ENCODE peak calls at places on chromosome 13, in eight cellular contexts. R, O, S, D, J, P, F and Z are unnamed samples.

GRCh38 chr13:100443998-100444328 is 144.6 kb downstream of the GGACT start:
- DNase-seq in R (no peak), O (peak), S (no peak), D (no peak), J (no peak), P (no peak), F (no peak), Z (no peak)

GRCh38 chr13:42073683-42074082 is 25.2 kb downstream of the DGKH start:
- DNase-seq in R (no peak), O (no peak), S (no peak), D (no peak), J (no peak), P (no peak), F (no peak), Z (no peak)

GRCh38 chr13:39612023-39612637 is 9.1 kb upstream of the LHFPL6 start:
- DNase-seq in R (no peak), O (peak), S (peak), D (peak), J (peak), P (peak), F (peak), Z (peak)

GRCh38 chr13:35554972-35555623 is 78.6 kb upstream of the MAB21L1 start:
- DNase-seq in R (no peak), O (no peak), S (no peak), D (no peak), J (no peak), P (no peak), F (no peak), Z (no peak)

GRCh38 chr13:51444922-51445321 is 7.9 kb downstream of the INTS6 start:
- DNase-seq in R (no peak), O (no peak), S (no peak), D (no peak), J (no peak), P (no peak), F (no peak), Z (no peak)

GRCh38 chr13:39306639-39307589 is 268.7 kb downstream of the NHLRC3 start:
- DNase-seq in R (no peak), O (no peak), S (no peak), D (no peak), J (no peak), P (no peak), F (no peak), Z (no peak)

GRCh38 chr13:29817604-29818378 is 32.6 kb downstream of the UBL3 start:
- DNase-seq in R (no peak), O (no peak), S (no peak), D (no peak), J (no peak), P (no peak), F (no peak), Z (no peak)

GRCh38 chr13:90615236-90615635 is 732.3 kb upstream of the MIR17HG start:
- DNase-seq in R (no peak), O (no peak), S (no peak), D (no peak), J (no peak), P (no peak), F (no peak), Z (no peak)

GRCh38 chr13:35025314-35025713 is 83.2 kb downstream of the NBEA start:
- DNase-seq in R (no peak), O (no peak), S (no peak), D (no peak), J (no peak), P (no peak), F (no peak), Z (no peak)

GRCh38 chr13:20713014-20713376 is 9.5 kb downstream of the IL17D start:
- DNase-seq in R (no peak), O (no peak), S (no peak), D (no peak), J (no peak), P (no peak), F (no peak), Z (no peak)

GRCh38 chr13:20714563-20715339 is 11.3 kb downstream of the IL17D start:
- DNase-seq in R (peak), O (no peak), S (no peak), D (no peak), J (no peak), P (peak), F (peak), Z (peak)

GRCh38 chr13:20715340-20715732 is 11.8 kb downstream of the IL17D start:
- DNase-seq in R (no peak), O (no peak), S (no peak), D (no peak), J (no peak), P (no peak), F (no peak), Z (no peak)

GRCh38 chr13:20714161-20714560 is 10.7 kb downstream of the IL17D start:
- DNase-seq in R (no peak), O (no peak), S (no peak), D (no peak), J (no peak), P (no peak), F (no peak), Z (no peak)

DNA sequence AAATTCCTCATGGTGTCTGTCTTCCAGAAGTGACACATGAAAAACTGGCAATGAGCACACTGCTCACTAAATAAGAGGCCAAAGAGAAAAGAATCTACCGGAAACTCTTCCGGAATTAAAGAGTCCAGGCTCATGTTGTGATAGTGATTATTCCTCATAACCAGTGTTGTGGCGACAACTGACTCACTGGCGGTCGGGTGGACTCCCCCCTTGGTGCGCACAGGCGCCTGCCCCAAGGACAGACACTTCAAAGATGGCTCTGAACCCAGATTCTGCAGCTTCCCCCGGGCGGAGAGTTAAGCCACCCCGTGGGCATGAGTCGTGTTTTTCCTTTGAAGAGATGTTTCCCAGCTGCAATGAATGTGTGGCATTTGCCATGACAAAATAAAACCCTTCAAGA is 10.3 kb downstream of the IL17D start:
- DNase-seq in R (no peak), O (no peak), S (no peak), D (no peak), J (no peak), P (no peak), F (peak), Z (no peak)
- H3K4me3 ChIP-seq in R (no peak), O (no peak), S (no peak), D (no peak), J (no peak), P (no peak), F (peak), Z (no peak)

GRCh38 chr13:99435116-99435515 is 66.2 kb upstream of the TM9SF2 start:
- DNase-seq in R (no peak), O (no peak), S (no peak), D (no peak), J (no peak), P (no peak), F (no peak), Z (no peak)

GRCh38 chr13:99434258-99434788 is 66.9 kb upstream of the TM9SF2 start:
- DNase-seq in R (no peak), O (peak), S (no peak), D (no peak), J (peak), P (no peak), F (no peak), Z (no peak)

GRCh38 chr13:99431927-99432636 is 69.2 kb upstream of the TM9SF2 start:
- DNase-seq in R (no peak), O (no peak), S (no peak), D (no peak), J (no peak), P (no peak), F (no peak), Z (no peak)

GRCh38 chr13:99433543-99434075 is 67.7 kb upstream of the TM9SF2 start:
- DNase-seq in R (no peak), O (no peak), S (no peak), D (no peak), J (no peak), P (no peak), F (no peak), Z (no peak)

GRCh38 chr13:99432637-99433542 is 68.4 kb upstream of the TM9SF2 start:
- DNase-seq in R (peak), O (peak), S (peak), D (peak), J (peak), P (peak), F (peak), Z (peak)
- TF ChIP-seq POLR2A in R (no peak), O (no peak), S (no peak), D (no peak), J (no peak), P (no peak), F (no peak), Z (no peak)

GRCh38 chr13:25372275-25373081 is 704 bp downstream of the ATP8A2 start:
- DNase-seq in R (no peak), O (no peak), S (no peak), D (no peak), J (no peak), P (no peak), F (no peak), Z (no peak)
- H3K4me3 ChIP-seq in R (no peak), O (peak), S (no peak), D (no peak), J (peak), P (no peak), F (no peak), Z (no peak)

GRCh38 chr13:43804461-43805070 is 17.8 kb upstream of the ENOX1 start:
- DNase-seq in R (no peak), O (no peak), S (no peak), D (no peak), J (no peak), P (no peak), F (no peak), Z (no peak)

GRCh38 chr13:43802511-43802910 is 15.7 kb upstream of the ENOX1 start:
- DNase-seq in R (no peak), O (no peak), S (no peak), D (no peak), J (no peak), P (no peak), F (no peak), Z (no peak)

GRCh38 chr13:43800828-43801227 is 14.1 kb upstream of the ENOX1 start:
- DNase-seq in R (no peak), O (no peak), S (no peak), D (no peak), J (no peak), P (no peak), F (no peak), Z (no peak)

GRCh38 chr13:43805071-43805468 is 18.3 kb upstream of the ENOX1 start:
- DNase-seq in R (no peak), O (no peak), S (no peak), D (peak), J (no peak), P (no peak), F (no peak), Z (peak)

DNA sequence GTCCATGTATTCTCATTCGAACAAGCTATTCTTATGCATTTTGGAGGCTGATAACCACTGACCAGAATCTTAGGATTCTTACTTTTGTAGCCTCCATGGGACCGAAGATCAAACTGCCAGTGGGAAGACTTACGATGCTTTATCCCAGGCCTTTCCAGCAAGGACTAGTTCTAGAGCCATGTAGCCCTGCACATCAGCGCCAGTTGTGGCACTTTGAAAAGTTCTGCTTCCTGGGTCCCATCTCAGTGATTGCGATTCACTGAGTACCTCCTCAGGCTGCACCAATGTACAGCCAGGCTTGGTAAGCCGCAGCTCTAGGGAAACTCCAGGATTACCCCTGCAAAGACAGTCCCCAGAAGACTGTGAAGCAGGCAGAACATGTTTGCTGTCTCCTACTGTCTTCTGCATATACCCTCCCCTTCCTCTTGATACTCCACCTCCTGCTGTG is 18.9 kb upstream of the ENOX1 start:
- DNase-seq in R (no peak), O (no peak), S (no peak), D (no peak), J (no peak), P (no peak), F (no peak), Z (no peak)
- TF ChIP-seq POLR2A in R (no peak), O (no peak), S (no peak), D (no peak), J (no peak), P (no peak), F (no peak), Z (no peak)

GRCh38 chr13:101453784-101454201 is 1.3 kb downstream of the ITGBL1 start:
- DNase-seq in R (no peak), O (peak), S (peak), D (no peak), J (peak), P (no peak), F (no peak), Z (no peak)
- H3K4me3 ChIP-seq in R (peak), O (peak), S (no peak), D (peak), J (peak), P (peak), F (peak), Z (peak)

GRCh38 chr13:77430377-77430951 is 103.6 kb upstream of the MYCBP2 start:
- DNase-seq in R (no peak), O (no peak), S (no peak), D (no peak), J (no peak), P (no peak), F (no peak), Z (no peak)

GRCh38 chr13:77425705-77426104 is 98.8 kb upstream of the MYCBP2 start:
- DNase-seq in R (no peak), O (no peak), S (no peak), D (no peak), J (no peak), P (no peak), F (no peak), Z (no peak)

GRCh38 chr13:77431449-77431848 is 104.1 kb upstream of the SCEL start:
- DNase-seq in R (no peak), O (no peak), S (no peak), D (no peak), J (no peak), P (no peak), F (no peak), Z (no peak)

GRCh38 chr13:77434289-77434688 is 101.2 kb upstream of the SCEL start:
- DNase-seq in R (no peak), O (no peak), S (no peak), D (no peak), J (no peak), P (no peak), F (no peak), Z (no peak)

DNA sequence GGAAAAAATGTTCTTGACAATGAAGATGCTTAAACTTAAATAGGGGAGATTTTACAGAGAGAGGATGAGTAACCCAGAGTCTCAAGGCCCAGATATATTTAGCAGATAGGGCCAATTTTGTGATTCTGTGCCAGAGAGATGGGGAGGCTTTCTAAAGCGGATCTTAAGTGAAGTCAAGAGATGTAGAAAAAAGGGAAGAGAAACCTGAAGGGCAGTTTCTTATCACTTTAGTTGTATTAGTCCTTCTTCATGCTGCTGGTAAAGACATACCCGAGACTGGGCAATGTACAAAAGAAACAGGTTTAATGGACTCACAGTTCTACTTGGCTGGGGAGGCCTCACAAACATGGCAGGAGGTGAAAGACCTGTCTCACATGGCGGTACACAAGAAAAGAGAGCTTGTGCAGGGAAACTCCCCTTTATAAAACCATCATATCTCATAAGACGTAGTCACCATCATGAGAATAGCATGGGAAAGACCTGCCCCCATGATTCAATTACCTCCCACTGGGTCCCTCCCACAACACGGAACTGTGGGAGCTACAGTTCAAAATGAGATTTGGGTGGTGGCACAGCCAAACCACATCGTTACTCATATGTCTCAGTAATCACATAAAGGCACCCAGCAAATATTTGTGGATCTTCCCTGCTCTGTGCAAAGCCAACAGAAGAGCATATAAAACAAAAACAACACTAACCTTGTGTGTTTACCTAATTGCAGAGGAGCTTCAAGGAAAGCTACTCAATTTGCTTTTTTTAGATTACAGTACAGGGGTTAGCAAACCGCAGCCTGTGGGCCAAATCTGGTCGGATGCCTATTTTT is 102.6 kb upstream of the MYCBP2 start:
- DNase-seq in R (no peak), O (no peak), S (no peak), D (no peak), J (no peak), P (no peak), F (no peak), Z (no peak)
- TF ChIP-seq POLR2A in R (no peak), O (no peak), S (no peak), D (no peak), J (no peak), P (no peak), F (no peak), Z (no peak)